ENCODE peak calls at places on chromosomes 2 and 18, in five cellular contexts. One of them, this sample, is unnamed.

GRCh38 chr2:234802071-234802844 is 149.6 kb upstream of the SH3BP4 start:
- DNase-seq in IMR-90: no peak
- DNase-seq in K562: no peak
- DNase-seq in osteocyte: no peak
- DNase-seq in CD4-positive, alpha-beta T cell: no peak
- DNase-seq in this sample: no peak

GRCh38 chr2:134181219-134181618 is 72.7 kb upstream of the MGAT5 start:
- DNase-seq in IMR-90: no peak
- DNase-seq in K562: no peak
- DNase-seq in osteocyte: no peak
- DNase-seq in CD4-positive, alpha-beta T cell: peak
- DNase-seq in this sample: no peak

GRCh38 chr2:176156301-176156958 is 677 bp upstream of the HOXD3 start:
- DNase-seq in IMR-90: no peak
- DNase-seq in K562: no peak
- DNase-seq in osteocyte: no peak
- DNase-seq in CD4-positive, alpha-beta T cell: no peak
- DNase-seq in this sample: no peak

GRCh38 chr2:6993230-6993640 is 76.0 kb downstream of the RNF144A start:
- DNase-seq in IMR-90: no peak
- DNase-seq in K562: no peak
- DNase-seq in osteocyte: no peak
- DNase-seq in CD4-positive, alpha-beta T cell: no peak
- DNase-seq in this sample: no peak

GRCh38 chr2:8036366-8036765 is 645.5 kb upstream of the ID2 start:
- DNase-seq in IMR-90: no peak
- DNase-seq in K562: no peak
- DNase-seq in osteocyte: no peak
- DNase-seq in CD4-positive, alpha-beta T cell: no peak
- DNase-seq in this sample: no peak

GRCh38 chr18:50429207-50429948 is 54.5 kb downstream of the SKA1 start:
- DNase-seq in IMR-90: peak
- DNase-seq in K562: peak
- DNase-seq in osteocyte: no peak
- DNase-seq in CD4-positive, alpha-beta T cell: no peak
- DNase-seq in this sample: no peak

GRCh38 chr2:112154246-112155110 is 16.3 kb downstream of the FBLN7 start:
- DNase-seq in IMR-90: no peak
- DNase-seq in K562: no peak
- DNase-seq in osteocyte: no peak
- DNase-seq in CD4-positive, alpha-beta T cell: peak
- DNase-seq in this sample: no peak

GRCh38 chr18:75066936-75067335 is 142.0 kb downstream of the PTGR3 start:
- DNase-seq in IMR-90: no peak
- DNase-seq in K562: no peak
- DNase-seq in osteocyte: no peak
- DNase-seq in CD4-positive, alpha-beta T cell: no peak
- DNase-seq in this sample: no peak

GRCh38 chr2:219997341-219997851 is 370.0 kb downstream of the SLC4A3 start:
- DNase-seq in IMR-90: peak
- DNase-seq in K562: peak
- DNase-seq in osteocyte: peak
- DNase-seq in CD4-positive, alpha-beta T cell: no peak
- DNase-seq in this sample: peak

GRCh38 chr18:48959921-48960920 is 9.5 kb upstream of the SMAD7 start:
- DNase-seq in IMR-90: peak
- DNase-seq in K562: no peak
- DNase-seq in osteocyte: no peak
- DNase-seq in CD4-positive, alpha-beta T cell: no peak
- DNase-seq in this sample: no peak

GRCh38 chr2:159755788-159756187 is 42.2 kb downstream of the CD302 start:
- DNase-seq in IMR-90: peak
- DNase-seq in K562: peak
- DNase-seq in osteocyte: no peak
- DNase-seq in CD4-positive, alpha-beta T cell: no peak
- DNase-seq in this sample: no peak

GRCh38 chr2:174635747-174636399 is 38.3 kb upstream of the WIPF1 start:
- DNase-seq in IMR-90: peak
- DNase-seq in K562: no peak
- DNase-seq in osteocyte: no peak
- DNase-seq in CD4-positive, alpha-beta T cell: no peak
- DNase-seq in this sample: no peak

GRCh38 chr2:69762513-69763494 is 20.9 kb downstream of the ANXA4 start:
- DNase-seq in IMR-90: no peak
- DNase-seq in K562: no peak
- DNase-seq in osteocyte: no peak
- DNase-seq in CD4-positive, alpha-beta T cell: no peak
- DNase-seq in this sample: no peak

GRCh38 chr2:118844261-118845004 is 3.0 kb downstream of the EN1 start:
- DNase-seq in IMR-90: no peak
- DNase-seq in K562: no peak
- DNase-seq in osteocyte: peak
- DNase-seq in CD4-positive, alpha-beta T cell: no peak
- DNase-seq in this sample: no peak

GRCh38 chr2:27956895-27957294 is 66.4 kb downstream of the BABAM2 start:
- DNase-seq in IMR-90: peak
- DNase-seq in K562: no peak
- DNase-seq in osteocyte: no peak
- DNase-seq in CD4-positive, alpha-beta T cell: no peak
- DNase-seq in this sample: no peak

GRCh38 chr2:73084971-73085370 is 13.5 kb upstream of the SFXN5 start:
- DNase-seq in IMR-90: no peak
- DNase-seq in K562: no peak
- DNase-seq in osteocyte: no peak
- DNase-seq in CD4-positive, alpha-beta T cell: no peak
- DNase-seq in this sample: no peak

GRCh38 chr2:215880970-215881369 is 132.4 kb downstream of the MREG start:
- DNase-seq in IMR-90: peak
- DNase-seq in K562: peak
- DNase-seq in osteocyte: no peak
- DNase-seq in CD4-positive, alpha-beta T cell: no peak
- DNase-seq in this sample: no peak

GRCh38 chr2:119174216-119174992 is 15.9 kb upstream of the C1QL2 start:
- DNase-seq in IMR-90: no peak
- DNase-seq in K562: peak
- DNase-seq in osteocyte: no peak
- DNase-seq in CD4-positive, alpha-beta T cell: peak
- DNase-seq in this sample: no peak

GRCh38 chr2:226077031-226077430 is 677.5 kb downstream of the NYAP2 start:
- DNase-seq in IMR-90: peak
- DNase-seq in K562: no peak
- DNase-seq in osteocyte: no peak
- DNase-seq in CD4-positive, alpha-beta T cell: no peak
- DNase-seq in this sample: no peak

GRCh38 chr2:59232394-59233165 is 991.5 kb upstream of the FANCL start:
- DNase-seq in IMR-90: no peak
- DNase-seq in K562: no peak
- DNase-seq in osteocyte: no peak
- DNase-seq in CD4-positive, alpha-beta T cell: no peak
- DNase-seq in this sample: no peak

GRCh38 chr2:197777823-197778407 is 7.2 kb downstream of the BOLL start:
- DNase-seq in IMR-90: peak
- DNase-seq in K562: peak
- DNase-seq in osteocyte: no peak
- DNase-seq in CD4-positive, alpha-beta T cell: no peak
- DNase-seq in this sample: no peak

GRCh38 chr2:234286118-234286598 is 210.7 kb downstream of the ARL4C start:
- DNase-seq in IMR-90: peak
- DNase-seq in K562: no peak
- DNase-seq in osteocyte: no peak
- DNase-seq in CD4-positive, alpha-beta T cell: no peak
- DNase-seq in this sample: no peak

GRCh38 chr18:7760967-7761946 is 194.1 kb downstream of the PTPRM start:
- DNase-seq in IMR-90: peak
- DNase-seq in K562: no peak
- DNase-seq in osteocyte: no peak
- DNase-seq in CD4-positive, alpha-beta T cell: no peak
- DNase-seq in this sample: no peak

GRCh38 chr2:26735096-26735495 is 29.0 kb upstream of the SLC35F6 start:
- DNase-seq in IMR-90: peak
- DNase-seq in K562: no peak
- DNase-seq in osteocyte: no peak
- DNase-seq in CD4-positive, alpha-beta T cell: no peak
- DNase-seq in this sample: no peak

GRCh38 chr2:203718087-203718486 is 11.6 kb downstream of the CD28 start:
- DNase-seq in IMR-90: peak
- DNase-seq in K562: peak
- DNase-seq in osteocyte: no peak
- DNase-seq in CD4-positive, alpha-beta T cell: no peak
- DNase-seq in this sample: no peak

GRCh38 chr18:7177131-7177744 is 53.7 kb upstream of the LRRC30 start:
- DNase-seq in IMR-90: peak
- DNase-seq in K562: peak
- DNase-seq in osteocyte: no peak
- DNase-seq in CD4-positive, alpha-beta T cell: no peak
- DNase-seq in this sample: peak

GRCh38 chr2:8628870-8629209 is 53.0 kb upstream of the ID2 start:
- DNase-seq in IMR-90: no peak
- DNase-seq in K562: no peak
- DNase-seq in osteocyte: no peak
- DNase-seq in CD4-positive, alpha-beta T cell: no peak
- DNase-seq in this sample: no peak

GRCh38 chr2:150983498-150983897 is 278.2 kb downstream of the RBM43 start:
- DNase-seq in IMR-90: no peak
- DNase-seq in K562: no peak
- DNase-seq in osteocyte: no peak
- DNase-seq in CD4-positive, alpha-beta T cell: no peak
- DNase-seq in this sample: no peak

DNA sequence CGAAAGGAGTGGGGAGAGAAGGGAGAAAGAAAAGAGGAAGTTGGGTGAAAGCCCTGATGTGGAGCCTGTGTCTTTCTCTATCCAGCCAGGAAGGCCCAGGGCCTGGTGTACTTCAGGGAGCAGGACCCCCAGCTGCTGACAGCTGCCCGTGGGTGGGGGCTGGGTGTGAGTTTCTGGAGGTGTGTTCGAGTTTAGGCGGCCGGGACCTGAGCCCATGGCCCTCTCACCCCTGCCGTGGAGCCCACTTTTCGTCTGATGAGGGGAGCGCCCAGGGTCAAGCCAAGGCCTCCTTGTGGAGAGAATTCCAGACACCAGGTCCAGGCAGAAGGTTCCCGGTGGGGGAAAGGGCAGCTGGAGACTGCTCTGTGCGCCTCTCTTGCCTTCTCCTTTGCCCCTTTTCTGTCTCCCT is 2.2 kb downstream of the SIX3 start:
- DNase-seq in IMR-90: no peak
- DNase-seq in K562: no peak
- DNase-seq in osteocyte: no peak
- DNase-seq in CD4-positive, alpha-beta T cell: no peak
- DNase-seq in this sample: no peak
- TF ChIP-seq CTCF in IMR-90: no peak
- TF ChIP-seq CTCF in K562: no peak
- TF ChIP-seq CTCF in osteocyte: no peak
- TF ChIP-seq CTCF in CD4-positive, alpha-beta T cell: no peak
- TF ChIP-seq CTCF in this sample: no peak

DNA sequence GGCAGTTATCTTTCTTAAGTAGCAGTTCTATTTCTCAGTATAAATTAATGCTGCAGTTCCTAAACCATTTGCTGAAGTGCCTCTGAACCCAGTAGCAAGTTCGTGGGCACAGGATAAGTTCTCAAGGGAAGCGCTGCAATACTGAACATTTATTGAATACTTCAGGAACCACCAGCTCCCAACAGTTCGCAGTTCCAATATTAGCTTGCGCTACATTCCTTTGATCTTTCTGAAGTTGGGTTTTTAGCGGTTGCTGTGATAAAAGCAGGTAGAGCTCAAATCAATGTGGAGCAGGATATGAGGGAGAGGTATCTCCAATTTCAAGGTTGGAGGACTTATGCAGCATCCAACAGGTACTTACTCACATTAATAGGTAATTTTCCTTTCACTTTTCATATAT is 33.7 kb downstream of the PDCL3 start:
- DNase-seq in IMR-90: no peak
- DNase-seq in K562: no peak
- DNase-seq in osteocyte: no peak
- DNase-seq in CD4-positive, alpha-beta T cell: no peak
- DNase-seq in this sample: no peak
- TF ChIP-seq CTCF in IMR-90: no peak
- TF ChIP-seq CTCF in K562: no peak
- TF ChIP-seq CTCF in osteocyte: no peak
- TF ChIP-seq CTCF in CD4-positive, alpha-beta T cell: no peak
- TF ChIP-seq CTCF in this sample: no peak

GRCh38 chr2:30162821-30163220 is 16.0 kb downstream of the YPEL5 start:
- DNase-seq in IMR-90: no peak
- DNase-seq in K562: no peak
- DNase-seq in osteocyte: no peak
- DNase-seq in CD4-positive, alpha-beta T cell: no peak
- DNase-seq in this sample: no peak

GRCh38 chr2:30164131-30164925 is 17.5 kb downstream of the YPEL5 start:
- DNase-seq in IMR-90: peak
- DNase-seq in K562: no peak
- DNase-seq in osteocyte: no peak
- DNase-seq in CD4-positive, alpha-beta T cell: no peak
- DNase-seq in this sample: no peak

GRCh38 chr2:30165617-30166016 is 18.8 kb downstream of the YPEL5 start:
- DNase-seq in IMR-90: no peak
- DNase-seq in K562: no peak
- DNase-seq in osteocyte: no peak
- DNase-seq in CD4-positive, alpha-beta T cell: no peak
- DNase-seq in this sample: no peak

GRCh38 chr2:30161929-30162328 is 15.1 kb downstream of the YPEL5 start:
- DNase-seq in IMR-90: no peak
- DNase-seq in K562: no peak
- DNase-seq in osteocyte: no peak
- DNase-seq in CD4-positive, alpha-beta T cell: no peak
- DNase-seq in this sample: no peak

GRCh38 chr2:30165050-30165520 is 18.3 kb downstream of the YPEL5 start:
- DNase-seq in IMR-90: peak
- DNase-seq in K562: peak
- DNase-seq in osteocyte: no peak
- DNase-seq in CD4-positive, alpha-beta T cell: peak
- DNase-seq in this sample: no peak
- TF ChIP-seq CTCF in IMR-90: peak
- TF ChIP-seq CTCF in K562: peak
- TF ChIP-seq CTCF in osteocyte: peak
- TF ChIP-seq CTCF in CD4-positive, alpha-beta T cell: peak
- TF ChIP-seq CTCF in this sample: no peak

DNA sequence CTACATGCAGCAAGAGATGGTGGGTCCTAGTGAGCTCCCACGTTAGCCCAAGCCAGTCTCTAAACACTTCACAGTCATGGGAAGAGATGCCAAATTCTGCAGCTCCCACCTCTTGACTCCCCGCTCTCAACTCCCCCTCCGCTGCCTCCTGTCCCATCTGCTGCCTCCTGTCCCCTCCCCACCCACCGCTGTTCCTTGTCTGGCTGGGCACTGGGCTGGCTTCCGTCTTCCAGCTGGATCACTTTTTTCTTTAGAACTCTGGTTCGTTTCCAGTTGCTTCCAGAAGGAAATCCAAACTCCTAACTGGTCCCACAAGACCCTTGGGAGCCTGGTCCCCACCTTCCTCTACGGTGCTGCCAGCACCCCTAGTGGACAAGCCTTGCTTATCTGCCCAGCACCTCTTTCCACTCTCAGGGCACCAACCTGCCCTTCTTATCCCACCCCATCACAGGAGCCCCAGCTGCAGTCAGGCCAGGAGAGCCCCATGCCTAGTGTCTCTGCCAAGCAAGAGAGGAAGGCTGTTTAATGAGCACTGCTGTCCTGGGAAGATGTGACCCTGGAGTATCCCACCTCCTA is 12.1 kb upstream of the TWIST2 start:
- DNase-seq in IMR-90: no peak
- DNase-seq in K562: no peak
- DNase-seq in osteocyte: no peak
- DNase-seq in CD4-positive, alpha-beta T cell: no peak
- DNase-seq in this sample: no peak
- TF ChIP-seq CTCF in IMR-90: no peak
- TF ChIP-seq CTCF in K562: peak
- TF ChIP-seq CTCF in osteocyte: peak
- TF ChIP-seq CTCF in CD4-positive, alpha-beta T cell: no peak
- TF ChIP-seq CTCF in this sample: no peak

GRCh38 chr2:106685180-106685897 is 198.2 kb downstream of the CD8B2 start:
- DNase-seq in IMR-90: no peak
- DNase-seq in K562: no peak
- DNase-seq in osteocyte: no peak
- DNase-seq in CD4-positive, alpha-beta T cell: no peak
- DNase-seq in this sample: no peak
- TF ChIP-seq CTCF in IMR-90: no peak
- TF ChIP-seq CTCF in K562: no peak
- TF ChIP-seq CTCF in osteocyte: no peak
- TF ChIP-seq CTCF in CD4-positive, alpha-beta T cell: no peak
- TF ChIP-seq CTCF in this sample: no peak

This sample was measured in omental fat pad.